ENCODE peak calls at places on chromosome 4, in four cellular contexts. O, S, M and E are unnamed samples.
A peak's percentile ranks its signal among the peaks of the same experiment; 100 is the strongest.

GRCh38 chr4:74109116-74109791 is 10.3 kb upstream of the CXCL2 start:
- DNase-seq in O (peak; percentile 94), S (no peak), M (peak; percentile 62), E (peak; percentile 81)

GRCh38 chr4:86916392-86916791 is 18.4 kb upstream of the AFF1 start:
- DNase-seq in O (no peak), S (no peak), M (no peak), E (no peak)

GRCh38 chr4:25817059-25817681 is 45.6 kb downstream of the SEL1L3 start:
- DNase-seq in O (peak; percentile 53), S (no peak), M (no peak), E (no peak)

GRCh38 chr4:125741825-125742452 is 427.2 kb downstream of the FAT4 start:
- DNase-seq in O (peak; percentile 30), S (no peak), M (no peak), E (no peak)

GRCh38 chr4:69708211-69708610 is 52.2 kb downstream of the SULT1B1 start:
- DNase-seq in O (no peak), S (no peak), M (no peak), E (no peak)

GRCh38 chr4:128521156-128521555 is 233.5 kb upstream of the PGRMC2 start:
- DNase-seq in O (no peak), S (no peak), M (no peak), E (no peak)

GRCh38 chr4:73698217-73698616 is 42.2 kb upstream of the CXCL8 start:
- DNase-seq in O (no peak), S (no peak), M (no peak), E (no peak)

GRCh38 chr4:113407409-113407808 is 354.1 kb downstream of the CAMK2D start:
- DNase-seq in O (no peak), S (no peak), M (no peak), E (no peak)

GRCh38 chr4:83905952-83906351 is 370.0 kb downstream of the GPAT3 start:
- DNase-seq in O (peak; percentile 17), S (no peak), M (no peak), E (no peak)

GRCh38 chr4:4637710-4638109 is 95.9 kb upstream of the STX18 start:
- DNase-seq in O (no peak), S (no peak), M (no peak), E (peak; percentile 21)

GRCh38 chr4:64960516-64960915 is 551.3 kb upstream of the TECRL start:
- DNase-seq in O (no peak), S (no peak), M (no peak), E (no peak)

GRCh38 chr4:127759228-127759820 is 22.8 kb upstream of the HSPA4L start:
- DNase-seq in O (no peak), S (no peak), M (no peak), E (no peak)

GRCh38 chr4:153271820-153272219 is 67.6 kb downstream of the TRIM2 start:
- DNase-seq in O (no peak), S (no peak), M (no peak), E (no peak)

GRCh38 chr4:78002260-78002659 is 54.9 kb upstream of the FRAS1 start:
- DNase-seq in O (no peak), S (no peak), M (no peak), E (no peak)

GRCh38 chr4:159369256-159369655 is 266.4 kb downstream of the RAPGEF2 start:
- DNase-seq in O (no peak), S (no peak), M (no peak), E (no peak)

GRCh38 chr4:6632125-6632524 is 8.4 kb upstream of the MRFAP1 start:
- DNase-seq in O (no peak), S (no peak), M (no peak), E (no peak)

GRCh38 chr4:7328913-7329638 is 105.7 kb downstream of the PSAPL1 start:
- DNase-seq in O (peak; percentile 73), S (no peak), M (peak; percentile 71), E (peak; percentile 67)

GRCh38 chr4:152073738-152074137 is 312.9 kb upstream of the GATB start:
- DNase-seq in O (no peak), S (no peak), M (peak; percentile 71), E (no peak)

GRCh38 chr4:182831376-182831775 is 85.8 kb downstream of the DCTD start:
- DNase-seq in O (no peak), S (no peak), M (no peak), E (no peak)

GRCh38 chr4:153764611-153765368 is 5.0 kb upstream of the RNF175 start:
- DNase-seq in O (no peak), S (no peak), M (no peak), E (no peak)

GRCh38 chr4:157223446-157223845 is 2.9 kb downstream of the GRIA2 start:
- DNase-seq in O (no peak), S (no peak), M (no peak), E (no peak)

GRCh38 chr4:22170353-22170752 is 221.8 kb upstream of the KCNIP4 start:
- DNase-seq in O (no peak), S (no peak), M (no peak), E (no peak)

GRCh38 chr4:19945979-19946380 is 305.7 kb upstream of the SLIT2 start:
- DNase-seq in O (no peak), S (no peak), M (no peak), E (peak; percentile 32)

GRCh38 chr4:189769131-189769530 is 171.5 kb upstream of the FRG1 start:
- DNase-seq in O (no peak), S (no peak), M (no peak), E (no peak)

GRCh38 chr4:13892739-13893105 is 265.2 kb upstream of the BOD1L1 start:
- DNase-seq in O (peak; percentile 70), S (no peak), M (no peak), E (no peak)

GRCh38 chr4:159770969-159771368 is 668.1 kb downstream of the RAPGEF2 start:
- DNase-seq in O (no peak), S (no peak), M (no peak), E (no peak)

GRCh38 chr4:142274137-142274536 is 572.0 kb downstream of the INPP4B start:
- DNase-seq in O (no peak), S (no peak), M (no peak), E (no peak)

GRCh38 chr4:48591372-48591771 is 101.3 kb downstream of the ZAR1 start:
- DNase-seq in O (no peak), S (no peak), M (no peak), E (no peak)